ENCODE peak calls at places on chromosomes 11 and 22, in nine cellular contexts. N is upper lobe of left lung, I is stomach, V is IMR-90, B is Peyer's patch, S is tibial nerve, T is ovary, R is sigmoid colon, P is esophagus squamous epithelium. O is an unnamed sample.

GRCh38 chr22:20033045-20033706 is 12.3 kb downstream of the TANGO2 start:
- DNase-seq in N (no peak), I (peak), V (no peak), B (no peak), S (no peak), T (no peak), R (no peak), P (no peak), O (no peak)

GRCh38 chr11:14336507-14337503 is 22.2 kb downstream of the RRAS2 start:
- DNase-seq in N (no peak), I (no peak), V (peak), B (no peak), S (no peak), T (no peak), R (no peak), P (no peak), O (no peak)

GRCh38 chr11:77710358-77710757 is 72.8 kb upstream of the CLNS1A start:
- DNase-seq in N (no peak), I (no peak), V (peak), B (no peak), S (no peak), T (no peak), R (no peak), P (no peak), O (no peak)

GRCh38 chr11:10584071-10584501 is 15.6 kb upstream of the LYVE1 start:
- DNase-seq in N (no peak), I (no peak), V (peak), B (no peak), S (no peak), T (peak), R (peak), P (no peak), O (no peak)

GRCh38 chr11:100594320-100594719 is 92.8 kb upstream of the ARHGAP42 start:
- DNase-seq in N (no peak), I (no peak), V (no peak), B (no peak), S (no peak), T (no peak), R (no peak), P (no peak), O (no peak)

GRCh38 chr11:17171916-17172315 is 35.9 kb downstream of the PIK3C2A start:
- DNase-seq in N (no peak), I (no peak), V (peak), B (no peak), S (no peak), T (no peak), R (no peak), P (no peak), O (no peak)

GRCh38 chr11:40722179-40722795 is 737.2 kb downstream of the LRRC4C start:
- DNase-seq in N (no peak), I (no peak), V (peak), B (no peak), S (no peak), T (no peak), R (peak), P (no peak), O (peak)

GRCh38 chr11:128174465-128175101 is 412.8 kb downstream of the ETS1 start:
- DNase-seq in N (no peak), I (no peak), V (peak), B (no peak), S (no peak), T (no peak), R (no peak), P (no peak), O (no peak)

DNA sequence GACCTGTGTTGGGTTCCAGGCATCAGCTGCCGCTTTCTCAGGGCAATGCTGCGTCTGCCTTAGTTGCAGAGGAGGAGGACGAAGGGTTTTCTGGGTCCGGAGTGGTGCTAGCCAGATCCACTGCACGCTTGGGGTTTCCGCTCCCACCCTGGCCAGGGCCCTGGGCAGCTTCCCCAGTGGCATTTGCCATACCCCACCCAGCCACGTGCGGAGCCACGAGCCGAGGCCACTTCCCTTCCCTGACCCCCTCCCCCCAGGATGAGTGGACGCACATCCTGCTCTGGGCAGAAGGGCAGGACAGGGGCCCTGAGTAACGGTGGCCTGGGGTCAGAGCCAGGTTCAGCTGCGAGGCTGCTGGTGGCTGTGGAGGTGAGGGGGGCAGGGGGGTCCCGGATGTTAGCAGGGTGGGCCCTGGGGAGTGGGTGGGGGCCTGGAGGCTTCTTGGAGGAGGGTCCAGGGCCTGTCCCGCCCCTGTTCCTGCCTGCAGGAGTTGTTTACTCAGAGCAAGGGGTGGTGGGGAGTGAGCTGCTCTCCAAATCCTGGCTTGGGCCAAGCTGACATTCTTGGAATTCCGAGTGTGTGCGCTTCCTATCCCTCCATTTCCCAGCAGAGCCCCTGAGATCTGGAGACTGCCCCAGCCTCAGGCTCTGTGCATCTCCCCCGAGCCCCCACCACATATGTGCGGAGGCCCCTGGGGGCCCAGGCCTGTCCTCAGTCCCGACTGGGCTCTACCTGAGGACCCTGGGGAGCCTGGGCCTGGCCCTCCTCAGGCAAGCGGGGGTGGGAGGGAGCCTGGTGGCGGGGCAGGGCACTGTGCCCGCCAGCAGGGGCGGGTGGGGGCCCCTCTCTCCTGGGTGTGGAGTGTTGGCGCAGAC is 1.4 kb downstream of the TSPAN4 start:
- DNase-seq in N (peak), I (peak), V (peak), B (peak), S (peak), T (peak), R (peak), P (no peak), O (peak)
- TF ChIP-seq POLR2A in N (peak), I (no peak), V (peak), B (no peak), S (peak), T (peak), R (peak), P (peak), O (no peak)

GRCh38 chr11:124610295-124610694 is 933 bp upstream of the PANX3 start:
- DNase-seq in N (no peak), I (no peak), V (no peak), B (no peak), S (no peak), T (no peak), R (no peak), P (no peak), O (no peak)
- TF ChIP-seq POLR2A in N (no peak), I (no peak), V (no peak), B (no peak), S (no peak), T (no peak), R (no peak), P (no peak), O (no peak)

GRCh38 chr11:71448257-71449161 is at the start of gene DHCR7:
- DNase-seq in N (peak), I (peak), V (peak), B (peak), S (peak), T (peak), R (peak), P (peak), O (peak)
- TF ChIP-seq POLR2A in N (peak), I (no peak), V (no peak), B (peak), S (no peak), T (peak), R (no peak), P (peak), O (peak)

GRCh38 chr11:64226507-64227051 is 505 bp downstream of the NUDT22 start:
- DNase-seq in N (peak), I (peak), V (no peak), B (peak), S (no peak), T (no peak), R (peak), P (no peak), O (peak)
- TF ChIP-seq POLR2A in N (no peak), I (no peak), V (no peak), B (no peak), S (no peak), T (no peak), R (no peak), P (peak), O (peak)

GRCh38 chr11:67409261-67409666 is 5.4 kb downstream of the TBC1D10C start:
- DNase-seq in N (no peak), I (peak), V (no peak), B (no peak), S (no peak), T (no peak), R (no peak), P (no peak), O (no peak)
- TF ChIP-seq POLR2A in N (no peak), I (no peak), V (no peak), B (no peak), S (no peak), T (no peak), R (no peak), P (peak), O (no peak)

GRCh38 chr11:34303028-34303427 is 54.8 kb downstream of the ABTB2 start:
- DNase-seq in N (no peak), I (no peak), V (no peak), B (no peak), S (no peak), T (no peak), R (no peak), P (no peak), O (no peak)

GRCh38 chr11:34302046-34302921 is 55.5 kb downstream of the ABTB2 start:
- DNase-seq in N (no peak), I (no peak), V (peak), B (no peak), S (no peak), T (no peak), R (no peak), P (no peak), O (no peak)

GRCh38 chr11:34299284-34299961 is 58.4 kb downstream of the ABTB2 start:
- DNase-seq in N (no peak), I (no peak), V (no peak), B (no peak), S (no peak), T (no peak), R (no peak), P (no peak), O (no peak)

GRCh38 chr11:34299962-34300350 is 57.9 kb downstream of the ABTB2 start:
- DNase-seq in N (no peak), I (no peak), V (no peak), B (no peak), S (no peak), T (no peak), R (no peak), P (no peak), O (no peak)

GRCh38 chr11:34300571-34301295 is 57.1 kb downstream of the ABTB2 start:
- DNase-seq in N (no peak), I (no peak), V (no peak), B (no peak), S (no peak), T (no peak), R (no peak), P (no peak), O (no peak)
- TF ChIP-seq POLR2A in N (no peak), I (no peak), V (no peak), B (no peak), S (no peak), T (no peak), R (no peak), P (no peak), O (no peak)

GRCh38 chr11:104731890-104732289 is 166.4 kb downstream of the CASP12 start:
- DNase-seq in N (no peak), I (no peak), V (no peak), B (no peak), S (no peak), T (no peak), R (no peak), P (no peak), O (no peak)
- TF ChIP-seq POLR2A in N (no peak), I (no peak), V (no peak), B (no peak), S (no peak), T (no peak), R (no peak), P (no peak), O (no peak)

GRCh38 chr11:115764172-115764571 is 260.0 kb upstream of the CADM1 start:
- DNase-seq in N (no peak), I (no peak), V (no peak), B (no peak), S (no peak), T (no peak), R (no peak), P (no peak), O (no peak)

GRCh38 chr11:115774756-115775155 is 270.5 kb upstream of the CADM1 start:
- DNase-seq in N (no peak), I (no peak), V (no peak), B (no peak), S (no peak), T (no peak), R (no peak), P (no peak), O (no peak)

GRCh38 chr11:115775846-115776245 is 271.6 kb upstream of the CADM1 start:
- DNase-seq in N (no peak), I (no peak), V (no peak), B (no peak), S (no peak), T (no peak), R (no peak), P (no peak), O (no peak)

GRCh38 chr11:115765803-115766239 is 261.6 kb upstream of the CADM1 start:
- DNase-seq in N (no peak), I (no peak), V (peak), B (no peak), S (no peak), T (no peak), R (no peak), P (no peak), O (no peak)

GRCh38 chr11:115769891-115770290 is 265.7 kb upstream of the CADM1 start:
- DNase-seq in N (no peak), I (no peak), V (no peak), B (no peak), S (no peak), T (no peak), R (no peak), P (no peak), O (no peak)
- TF ChIP-seq POLR2A in N (no peak), I (no peak), V (no peak), B (no peak), S (no peak), T (no peak), R (no peak), P (no peak), O (no peak)